ENCODE peak calls at places on chromosomes 4 and X, in six cellular contexts. A is NCI-H146; H is GM03348; F is activated effector memory CD4-positive, alpha-beta T cell treated with Interleukin-2 at 50 U/mL for 16 hours; L is left ventricle myocardium inferior; D is NCI-H510A treated with DMSO at 0.1 percent for 48 hours. Y is an unnamed sample.
A peak's percentile ranks its signal among the peaks of the same experiment; 100 is the strongest.

GRCh38 chr4:40311811-40312346 is 23.3 kb upstream of the CHRNA9 start:
- DNase-seq in A (no peak), H (no peak), F (no peak), L (no peak), D (no peak), Y (no peak)

GRCh38 chr4:8098506-8098905 is 60.1 kb downstream of the ABLIM2 start:
- DNase-seq in A (no peak), H (no peak), F (no peak), L (no peak), D (no peak), Y (no peak)

GRCh38 chrX:123993904-123994635 is 32.6 kb downstream of the STAG2 start:
- DNase-seq in A (no peak), H (no peak), F (no peak), L (no peak), D (no peak), Y (no peak)

GRCh38 chrX:40402771-40403533 is 177.8 kb upstream of the ATP6AP2 start:
- DNase-seq in A (no peak), H (peak; percentile 59), F (no peak), L (no peak), D (no peak), Y (no peak)

GRCh38 chr4:3639613-3640586 is 107.7 kb upstream of the LRPAP1 start:
- DNase-seq in A (no peak), H (no peak), F (no peak), L (no peak), D (no peak), Y (no peak)

GRCh38 chr4:176001171-176002006 is 64.3 kb upstream of the WDR17 start:
- DNase-seq in A (no peak), H (peak; percentile 26), F (no peak), L (no peak), D (peak; percentile 6), Y (peak; percentile 59)

GRCh38 chr4:83262682-83263081 is 21.9 kb downstream of the COQ2 start:
- DNase-seq in A (no peak), H (no peak), F (no peak), L (no peak), D (no peak), Y (no peak)

GRCh38 chrX:39063702-39064101 is 262.4 kb downstream of the MID1IP1 start:
- DNase-seq in A (no peak), H (no peak), F (no peak), L (no peak), D (no peak), Y (no peak)

GRCh38 chr4:7766661-7767345 is 172.9 kb downstream of the AFAP1 start:
- DNase-seq in A (no peak), H (no peak), F (no peak), L (peak; percentile 36), D (no peak), Y (no peak)

GRCh38 chr4:123555500-123556273 is 159.1 kb downstream of the SPRY1 start:
- DNase-seq in A (peak; percentile 76), H (peak; percentile 64), F (no peak), L (peak; percentile 80), D (peak; percentile 45), Y (peak; percentile 67)

GRCh38 chrX:118216488-118216887 is 99.9 kb upstream of the KLHL13 start:
- DNase-seq in A (peak; percentile 85), H (no peak), F (no peak), L (no peak), D (peak; percentile 57), Y (peak; percentile 92)

GRCh38 chr4:100372432-100372831 is 145.4 kb downstream of the EMCN start:
- DNase-seq in A (no peak), H (peak; percentile 4), F (no peak), L (no peak), D (no peak), Y (no peak)

GRCh38 chr4:101981756-101982155 is 191.2 kb downstream of the BANK1 start:
- DNase-seq in A (no peak), H (no peak), F (no peak), L (no peak), D (peak; percentile 1), Y (no peak)

GRCh38 chr4:7872264-7872771 is 67.3 kb downstream of the AFAP1 start:
- DNase-seq in A (no peak), H (peak; percentile 74), F (no peak), L (no peak), D (peak; percentile 70), Y (peak; percentile 39)

GRCh38 chrX:119692241-119693031 is 532 bp downstream of the SEPTIN6 start:
- DNase-seq in A (peak; percentile 2), H (peak; percentile 51), F (peak; percentile 38), L (peak; percentile 28), D (peak; percentile 40), Y (peak; percentile 21)

GRCh38 chr4:186845137-186845842 is 121.6 kb upstream of the FAT1 start:
- DNase-seq in A (no peak), H (peak; percentile 83), F (no peak), L (no peak), D (no peak), Y (no peak)

GRCh38 chr4:7253341-7253700 is 61.0 kb downstream of the SORCS2 start:
- DNase-seq in A (no peak), H (no peak), F (no peak), L (no peak), D (no peak), Y (no peak)

GRCh38 chrX:130413415-130413814 is 11.6 kb downstream of the RBMX2 start:
- DNase-seq in A (no peak), H (no peak), F (no peak), L (no peak), D (no peak), Y (no peak)

GRCh38 chr4:28233758-28234157 is 1373.1 kb downstream of the STIM2 start:
- DNase-seq in A (no peak), H (no peak), F (no peak), L (no peak), D (no peak), Y (no peak)

GRCh38 chr4:183264614-183265013 is 55.5 kb downstream of the CLDN22 start:
- DNase-seq in A (no peak), H (peak; percentile 47), F (no peak), L (no peak), D (no peak), Y (no peak)

GRCh38 chr4:110442309-110442708 is 33.6 kb upstream of the ENPEP start:
- DNase-seq in A (no peak), H (no peak), F (no peak), L (no peak), D (no peak), Y (no peak)

GRCh38 chrX:134236690-134237362 is at the start of gene CCDC160:
- DNase-seq in A (peak; percentile 10), H (peak; percentile 25), F (no peak), L (peak; percentile 47), D (no peak), Y (no peak)

GRCh38 chr4:45475490-45475889 is 648.4 kb downstream of the GABRG1 start:
- DNase-seq in A (no peak), H (no peak), F (no peak), L (no peak), D (no peak), Y (no peak)

GRCh38 chrX:40100141-40100536 is 2.4 kb upstream of the BCOR start:
- DNase-seq in A (no peak), H (no peak), F (no peak), L (peak; percentile 31), D (no peak), Y (no peak)

GRCh38 chr4:647481-647880 is 22.1 kb downstream of the PDE6B start:
- DNase-seq in A (no peak), H (no peak), F (no peak), L (no peak), D (no peak), Y (no peak)

GRCh38 chrX:1453390-1453783 is 678 bp upstream of the ASMTL start:
- DNase-seq in A (no peak), H (peak; percentile 57), F (no peak), L (no peak), D (no peak), Y (no peak)

GRCh38 chr4:32425243-32425642 is 1705.1 kb downstream of the PCDH7 start:
- DNase-seq in A (no peak), H (no peak), F (no peak), L (no peak), D (no peak), Y (no peak)

GRCh38 chr4:10783351-10783750 is 98.8 kb upstream of the CLNK start:
- DNase-seq in A (no peak), H (peak; percentile 71), F (no peak), L (no peak), D (no peak), Y (no peak)

GRCh38 chr4:177070533-177070932 is 239.1 kb upstream of the NEIL3 start:
- DNase-seq in A (no peak), H (no peak), F (no peak), L (no peak), D (no peak), Y (no peak)

GRCh38 chr4:124806403-124806802 is 93.9 kb upstream of the ANKRD50 start:
- DNase-seq in A (no peak), H (no peak), F (no peak), L (no peak), D (no peak), Y (no peak)

GRCh38 chr4:151678048-151678853 is 82.6 kb downstream of the GATB start:
- DNase-seq in A (peak; percentile 43), H (no peak), F (no peak), L (no peak), D (peak; percentile 7), Y (peak; percentile 44)

GRCh38 chr4:172147702-172148101 is 334.5 kb downstream of the GALNTL6 start:
- DNase-seq in A (peak; percentile 46), H (no peak), F (no peak), L (no peak), D (no peak), Y (peak; percentile 5)

GRCh38 chr4:76752911-76753494 is 144.9 kb downstream of the SOWAHB start:
- DNase-seq in A (no peak), H (peak; percentile 85), F (no peak), L (no peak), D (peak; percentile 91), Y (no peak)

GRCh38 chr4:106898621-106899230 is 137.4 kb downstream of the DKK2 start:
- DNase-seq in A (no peak), H (peak; percentile 65), F (no peak), L (no peak), D (peak; percentile 38), Y (peak; percentile 28)